ENCODE peak calls at places on chromosomes 16 and 17, in five cellular contexts. F, N, Y, G and Z are unnamed samples.

GRCh38 chr17:28567604-28568003 is 3.7 kb downstream of the PIGS start:
- DNase-seq in Y (no peak), N (no peak), G (no peak), F (no peak), Z (no peak)

GRCh38 chr17:22671110-22671509 is 978.8 kb downstream of the KCNJ18 start:
- DNase-seq in Y (no peak), F (no peak), N (no peak), G (no peak), Z (no peak)

GRCh38 chr17:72119963-72120877 is 600 bp upstream of the SOX9 start:
- DNase-seq in F (peak), G (peak), N (no peak), Y (no peak), Z (peak)

GRCh38 chr17:37818689-37819088 is 73.8 kb upstream of the HNF1B start:
- DNase-seq in N (no peak), Y (no peak), F (peak), G (peak), Z (no peak)

GRCh38 chr17:65039349-65039988 is 17.1 kb downstream of the GNA13 start:
- DNase-seq in N (no peak), Y (no peak), F (peak), G (no peak), Z (no peak)

GRCh38 chr17:49360796-49361128 is 1.3 kb downstream of the ZNF652 start:
- DNase-seq in Y (no peak), N (no peak), G (no peak), F (peak), Z (no peak)

GRCh38 chr17:52145496-52145895 is 13.0 kb downstream of the CA10 start:
- DNase-seq in Y (no peak), F (peak), N (no peak), G (no peak), Z (no peak)

GRCh38 chr16:51048544-51048943 is 102.5 kb downstream of the SALL1 start:
- DNase-seq in G (no peak), N (no peak), Y (no peak), F (peak), Z (no peak)